ENCODE peak calls at places on chromosome 21, in six cellular contexts. E, W, B, R, Q and N are unnamed samples.

GRCh38 chr21:38308010-38308784 is 51.4 kb downstream of the KCNJ15 start:
- DNase-seq in B (no peak), W (no peak), Q (no peak), R (no peak), E (no peak), N (no peak)

GRCh38 chr21:31874817-31875216 is 2.0 kb downstream of the HUNK start:
- DNase-seq in W (no peak), E (no peak), B (no peak), R (no peak), Q (no peak), N (no peak)

GRCh38 chr21:39523398-39523797 is 71.6 kb downstream of the SH3BGR start:
- DNase-seq in W (no peak), B (no peak), E (peak), R (no peak), Q (no peak), N (peak)

GRCh38 chr21:41071410-41071809 is 96.5 kb upstream of the BACE2 start:
- DNase-seq in E (no peak), B (no peak), Q (no peak), R (no peak), W (no peak), N (no peak)

GRCh38 chr21:39014751-39015150 is 168.5 kb downstream of the PSMG1 start:
- DNase-seq in E (no peak), B (no peak), W (peak), R (peak), Q (no peak), N (no peak)

GRCh38 chr21:42400525-42400924 is 3.2 kb upstream of the UBASH3A start:
- DNase-seq in R (peak), E (no peak), W (peak), Q (no peak), B (no peak), N (no peak)

GRCh38 chr21:39182484-39183271 is 573 bp downstream of the PSMG1 start:
- DNase-seq in R (no peak), B (no peak), E (peak), W (peak), Q (no peak), N (no peak)

GRCh38 chr21:21688877-21689276 is 690.7 kb downstream of the NCAM2 start:
- DNase-seq in Q (no peak), B (no peak), R (no peak), W (no peak), E (peak), N (no peak)

GRCh38 chr21:14603202-14603601 is 57.1 kb upstream of the SAMSN1 start:
- DNase-seq in B (no peak), R (peak), W (peak), Q (no peak), E (no peak), N (no peak)

GRCh38 chr21:38806153-38806941 is 618 bp downstream of the ETS2 start:
- DNase-seq in B (no peak), W (no peak), E (peak), Q (no peak), R (no peak), N (peak)

GRCh38 chr21:34020005-34020847 is 53.2 kb upstream of the MRPS6 start:
- DNase-seq in E (no peak), B (no peak), W (no peak), R (no peak), Q (no peak), N (no peak)
- H3K27ac ChIP-seq in E (peak), B (no peak), W (no peak), R (no peak), Q (no peak), N (no peak)

DNA sequence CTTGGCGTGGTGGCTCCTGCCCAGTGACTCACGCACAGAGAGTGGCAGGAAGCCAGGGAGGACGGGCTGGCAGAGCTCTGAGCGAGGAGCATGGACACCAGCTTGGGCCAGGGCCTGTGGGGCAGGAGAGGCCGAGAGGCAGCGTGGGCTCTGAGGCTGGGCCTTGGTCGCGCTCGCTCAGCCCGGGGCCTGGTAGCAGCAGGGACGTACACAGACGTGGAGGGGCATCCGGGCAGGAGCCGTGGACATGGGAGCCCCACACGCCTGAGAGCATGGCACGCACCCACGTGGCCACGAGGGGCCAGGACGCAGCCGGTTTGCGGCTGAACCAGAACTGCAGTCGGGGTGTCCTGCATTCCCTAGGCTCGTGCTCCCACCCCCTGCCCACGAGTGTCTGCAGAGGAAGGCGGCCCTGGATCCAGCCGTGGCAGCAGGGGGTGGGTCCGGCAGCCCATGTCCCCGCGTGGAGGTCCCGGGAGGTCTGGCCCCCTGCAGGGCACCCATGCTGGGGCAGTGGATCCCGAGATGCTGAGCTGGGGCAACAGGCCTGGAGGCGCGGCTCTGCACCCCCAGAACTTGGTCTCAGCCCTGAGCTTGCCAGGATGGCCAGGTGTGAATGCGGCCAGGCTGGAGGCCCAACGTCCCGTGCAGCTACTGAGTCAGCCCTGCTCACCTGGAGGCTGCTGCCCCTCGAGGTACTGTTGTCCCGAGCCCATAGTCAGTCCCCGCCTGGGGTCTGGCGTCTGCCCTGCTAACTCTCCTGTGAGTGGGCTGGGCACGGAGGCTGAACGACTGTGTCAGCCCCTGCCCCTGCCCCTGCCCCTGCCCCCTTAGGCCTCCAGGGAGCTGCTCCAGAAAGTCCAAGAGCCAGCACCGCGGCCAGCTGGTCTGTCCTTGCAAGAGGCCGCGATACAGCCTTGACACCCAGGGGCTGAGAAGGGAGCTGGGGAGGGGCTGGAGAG is 61.6 kb downstream of the SLX9 start:
- DNase-seq in Q (no peak), W (no peak), E (peak), B (no peak), R (peak), N (peak)
- H3K4me3 ChIP-seq in Q (no peak), W (no peak), E (no peak), B (no peak), R (no peak), N (no peak)

GRCh38 chr21:29246614-29247013 is 52.1 kb upstream of the BACH1 start:
- DNase-seq in B (no peak), Q (no peak), W (no peak), E (no peak), R (no peak), N (no peak)

GRCh38 chr21:29243188-29243587 is 55.5 kb upstream of the BACH1 start:
- DNase-seq in W (no peak), Q (no peak), B (no peak), E (no peak), R (no peak), N (no peak)

GRCh38 chr21:29240136-29240535 is 58.6 kb upstream of the BACH1 start:
- DNase-seq in B (no peak), Q (no peak), E (no peak), W (no peak), R (no peak), N (no peak)

GRCh38 chr21:29248124-29248523 is 50.6 kb upstream of the BACH1 start:
- DNase-seq in E (no peak), Q (no peak), W (no peak), B (no peak), R (no peak), N (no peak)

GRCh38 chr21:29245104-29245643 is 53.5 kb upstream of the BACH1 start:
- DNase-seq in R (no peak), E (no peak), B (no peak), Q (no peak), W (no peak), N (no peak)
- H3K27ac ChIP-seq in R (no peak), E (peak), B (peak), Q (no peak), W (no peak), N (no peak)

GRCh38 chr21:29302340-29302991 is 3.7 kb downstream of the BACH1 start:
- DNase-seq in Q (no peak), W (no peak), B (no peak), R (peak), E (no peak), N (no peak)
- H3K4me3 ChIP-seq in Q (no peak), W (peak), B (peak), R (no peak), E (no peak), N (peak)

GRCh38 chr21:45970674-45971486 is 10.7 kb upstream of the COL6A1 start:
- DNase-seq in W (no peak), B (no peak), Q (peak), E (peak), R (no peak), N (peak)

GRCh38 chr21:45971487-45972352 is 9.8 kb upstream of the COL6A1 start:
- DNase-seq in R (no peak), E (peak), W (no peak), B (no peak), Q (no peak), N (peak)

GRCh38 chr21:45972716-45973474 is 8.7 kb upstream of the COL6A1 start:
- DNase-seq in W (peak), B (no peak), E (peak), Q (no peak), R (no peak), N (peak)

GRCh38 chr21:45972353-45972715 is 9.2 kb upstream of the COL6A1 start:
- DNase-seq in Q (no peak), W (no peak), E (no peak), B (no peak), R (no peak), N (peak)

GRCh38 chr21:45969921-45970673 is 11.5 kb upstream of the COL6A1 start:
- DNase-seq in R (no peak), E (peak), Q (no peak), B (no peak), W (no peak), N (no peak)
- H3K27ac ChIP-seq in R (no peak), E (peak), Q (no peak), B (no peak), W (no peak), N (peak)

DNA sequence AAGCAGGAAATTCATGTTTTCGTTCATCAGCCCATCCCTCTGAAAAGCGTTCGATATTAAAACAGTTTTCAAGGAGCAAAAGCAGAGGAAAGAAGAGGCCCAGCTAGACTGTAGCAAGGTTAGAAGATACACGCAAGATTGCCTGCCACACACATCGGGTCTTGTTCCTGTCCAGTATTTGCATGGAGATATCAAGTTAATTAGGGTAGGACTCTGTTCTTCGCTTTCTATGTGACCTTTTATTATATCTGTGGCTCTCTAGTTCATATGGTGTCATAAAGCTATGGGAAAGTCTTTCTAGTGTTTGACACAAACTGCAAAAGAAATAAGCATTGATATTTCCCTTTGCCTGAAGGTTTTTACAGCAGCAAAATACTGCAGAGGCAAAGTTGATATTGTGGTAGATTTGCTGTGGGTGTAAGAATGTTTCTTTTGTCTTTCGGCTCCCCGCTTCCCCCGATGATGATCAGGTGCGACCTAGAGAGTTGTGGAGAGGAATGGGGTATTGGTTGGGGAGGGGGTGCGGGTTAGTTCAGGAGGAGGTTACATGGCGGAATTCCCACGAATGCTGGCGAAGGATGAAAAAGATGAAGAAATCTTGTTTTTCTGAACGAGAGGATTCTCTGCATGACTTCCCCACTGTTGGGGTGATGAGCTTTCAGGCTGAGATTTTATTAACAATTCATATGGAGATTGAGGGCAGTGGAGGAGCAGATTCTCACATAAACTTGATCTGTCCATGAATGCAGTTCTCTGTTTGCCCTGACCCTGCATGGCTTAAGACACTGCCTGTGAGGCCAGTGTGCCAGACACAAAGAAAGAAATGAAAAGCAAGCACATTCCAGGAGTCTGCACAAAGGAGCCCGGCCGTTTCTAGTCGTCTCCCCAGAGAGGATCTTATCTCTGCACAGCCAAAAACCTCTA is 550.1 kb downstream of the USP25 start:
- DNase-seq in W (peak), Q (peak), R (no peak), B (no peak), E (peak), N (peak)
- H3K4me3 ChIP-seq in W (peak), Q (peak), R (no peak), B (peak), E (peak), N (peak)

GRCh38 chr21:17819878-17820232 is 699 bp upstream of the C21orf91 start:
- DNase-seq in B (no peak), E (no peak), Q (peak), W (no peak), R (no peak), N (no peak)
- H3K27ac ChIP-seq in B (peak), E (peak), Q (peak), W (peak), R (peak), N (peak)

GRCh38 chr21:36549470-36549869 is 69.5 kb upstream of the CLDN14 start:
- DNase-seq in Q (no peak), E (no peak), B (no peak), W (no peak), R (no peak), N (no peak)

GRCh38 chr21:36544545-36544944 is 64.6 kb upstream of the CLDN14 start:
- DNase-seq in Q (no peak), B (no peak), R (no peak), W (no peak), E (no peak), N (no peak)

GRCh38 chr21:36548866-36549265 is 68.9 kb upstream of the CLDN14 start:
- DNase-seq in E (no peak), W (no peak), Q (no peak), R (no peak), B (no peak), N (no peak)

GRCh38 chr21:36545776-36546511 is 66.0 kb upstream of the CLDN14 start:
- DNase-seq in R (no peak), B (no peak), E (no peak), W (peak), Q (no peak), N (no peak)

DNA sequence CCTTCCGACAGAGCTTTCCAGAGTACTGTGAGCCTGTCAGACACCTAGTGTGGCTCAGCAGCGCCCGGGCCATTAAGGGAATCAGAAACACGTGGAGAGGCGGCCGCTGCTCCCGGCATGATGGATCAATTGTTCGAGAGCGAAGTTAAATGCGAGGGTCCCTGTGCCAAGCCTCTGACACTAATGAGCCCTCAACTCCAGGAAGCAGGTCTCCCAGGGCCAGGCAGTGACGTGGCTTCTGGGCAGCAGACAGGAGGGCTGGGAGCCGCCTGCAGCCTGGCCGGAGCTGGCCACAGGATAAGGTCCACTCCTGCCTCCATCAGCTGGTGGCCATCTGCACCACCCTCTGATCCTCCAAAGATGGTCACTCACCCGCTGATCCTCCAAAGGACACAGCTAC is 67.5 kb upstream of the CLDN14 start:
- DNase-seq in Q (peak), W (no peak), B (no peak), E (no peak), R (no peak), N (no peak)
- H3K4me3 ChIP-seq in Q (no peak), W (no peak), B (no peak), E (no peak), R (no peak), N (no peak)